ENCODE peak calls at places on chromosomes 12 and 14, in four cellular contexts. One of them, this sample, is unnamed.

GRCh38 chr14:78153069-78153351 is 17.2 kb upstream of the NRXN3 start:
- DNase-seq in cardiac fibroblast: peak; percentile 21
- DNase-seq in left ventricle myocardium inferior: no peak
- DNase-seq in astrocyte of the cerebellum: peak; percentile 16
- DNase-seq in this sample: no peak

GRCh38 chr14:70009961-70010360 is 130.7 kb downstream of the SMOC1 start:
- DNase-seq in cardiac fibroblast: no peak
- DNase-seq in left ventricle myocardium inferior: no peak
- DNase-seq in astrocyte of the cerebellum: no peak
- DNase-seq in this sample: no peak

GRCh38 chr14:67965684-67966083 is 146.1 kb downstream of the RAD51B start:
- DNase-seq in cardiac fibroblast: no peak
- DNase-seq in left ventricle myocardium inferior: no peak
- DNase-seq in astrocyte of the cerebellum: no peak
- DNase-seq in this sample: no peak

GRCh38 chr12:101582937-101583336 is 11.8 kb upstream of the MYBPC1 start:
- DNase-seq in cardiac fibroblast: no peak
- DNase-seq in left ventricle myocardium inferior: no peak
- DNase-seq in astrocyte of the cerebellum: no peak
- DNase-seq in this sample: no peak

GRCh38 chr12:105142259-105142658 is 34.7 kb downstream of the WASHC4 start:
- DNase-seq in cardiac fibroblast: no peak
- DNase-seq in left ventricle myocardium inferior: no peak
- DNase-seq in astrocyte of the cerebellum: no peak
- DNase-seq in this sample: no peak

GRCh38 chr12:89085421-89085820 is 266.9 kb downstream of the DUSP6 start:
- DNase-seq in cardiac fibroblast: peak; percentile 50
- DNase-seq in left ventricle myocardium inferior: peak; percentile 37
- DNase-seq in astrocyte of the cerebellum: no peak
- DNase-seq in this sample: no peak

GRCh38 chr12:132275110-132275531 is 54.3 kb downstream of the GALNT9 start:
- DNase-seq in cardiac fibroblast: peak; percentile 39
- DNase-seq in left ventricle myocardium inferior: no peak
- DNase-seq in astrocyte of the cerebellum: no peak
- DNase-seq in this sample: no peak

GRCh38 chr12:116303929-116304328 is 26.4 kb upstream of the MED13L start:
- DNase-seq in cardiac fibroblast: peak; percentile 54
- DNase-seq in left ventricle myocardium inferior: no peak
- DNase-seq in astrocyte of the cerebellum: no peak
- DNase-seq in this sample: no peak

GRCh38 chr12:22415342-22416309 is 81.1 kb upstream of the ST8SIA1 start:
- DNase-seq in cardiac fibroblast: no peak
- DNase-seq in left ventricle myocardium inferior: no peak
- DNase-seq in astrocyte of the cerebellum: peak; percentile 87
- DNase-seq in this sample: no peak

GRCh38 chr12:25684070-25684469 is 131.0 kb upstream of the LMNTD1 start:
- DNase-seq in cardiac fibroblast: no peak
- DNase-seq in left ventricle myocardium inferior: no peak
- DNase-seq in astrocyte of the cerebellum: no peak
- DNase-seq in this sample: no peak

GRCh38 chr12:74747305-74747704 is 209.7 kb downstream of the ATXN7L3B start:
- DNase-seq in cardiac fibroblast: peak; percentile 37
- DNase-seq in left ventricle myocardium inferior: no peak
- DNase-seq in astrocyte of the cerebellum: peak; percentile 43
- DNase-seq in this sample: peak; percentile 12

GRCh38 chr12:104473374-104473983 is 16.7 kb downstream of the CHST11 start:
- DNase-seq in cardiac fibroblast: no peak
- DNase-seq in left ventricle myocardium inferior: no peak
- DNase-seq in astrocyte of the cerebellum: no peak
- DNase-seq in this sample: no peak

GRCh38 chr12:121388421-121388981 is 11.4 kb upstream of the RNF34 start:
- DNase-seq in cardiac fibroblast: peak; percentile 77
- DNase-seq in left ventricle myocardium inferior: no peak
- DNase-seq in astrocyte of the cerebellum: no peak
- DNase-seq in this sample: peak; percentile 42

GRCh38 chr12:116880817-116881324 is 370 bp downstream of the HRK start:
- DNase-seq in cardiac fibroblast: no peak
- DNase-seq in left ventricle myocardium inferior: peak; percentile 25
- DNase-seq in astrocyte of the cerebellum: no peak
- DNase-seq in this sample: no peak

GRCh38 chr12:15532364-15532977 is 210.2 kb downstream of the PTPRO start:
- DNase-seq in cardiac fibroblast: peak; percentile 90
- DNase-seq in left ventricle myocardium inferior: no peak
- DNase-seq in astrocyte of the cerebellum: peak; percentile 29
- DNase-seq in this sample: no peak

GRCh38 chr12:1814266-1814665 is 6.1 kb upstream of the LRTM2 start:
- DNase-seq in cardiac fibroblast: no peak
- DNase-seq in left ventricle myocardium inferior: no peak
- DNase-seq in astrocyte of the cerebellum: no peak
- DNase-seq in this sample: no peak

GRCh38 chr12:51972849-51973273 is 21.4 kb downstream of the ACVR1B start:
- DNase-seq in cardiac fibroblast: peak; percentile 86
- DNase-seq in left ventricle myocardium inferior: peak; percentile 46
- DNase-seq in astrocyte of the cerebellum: no peak
- DNase-seq in this sample: no peak

GRCh38 chr14:60151715-60152114 is 13.5 kb downstream of the DHRS7 start:
- DNase-seq in cardiac fibroblast: peak; percentile 96
- DNase-seq in left ventricle myocardium inferior: peak; percentile 62
- DNase-seq in astrocyte of the cerebellum: no peak
- DNase-seq in this sample: peak; percentile 86

GRCh38 chr12:3311027-3311402 is 180.0 kb upstream of the PRMT8 start:
- DNase-seq in cardiac fibroblast: no peak
- DNase-seq in left ventricle myocardium inferior: no peak
- DNase-seq in astrocyte of the cerebellum: no peak
- DNase-seq in this sample: no peak

GRCh38 chr12:100375023-100375737 is 18.3 kb downstream of the SLC17A8 start:
- DNase-seq in cardiac fibroblast: peak; percentile 41
- DNase-seq in left ventricle myocardium inferior: peak; percentile 72
- DNase-seq in astrocyte of the cerebellum: peak; percentile 72
- DNase-seq in this sample: no peak

GRCh38 chr12:72288911-72289310 is 16.7 kb downstream of the TRHDE start:
- DNase-seq in cardiac fibroblast: no peak
- DNase-seq in left ventricle myocardium inferior: no peak
- DNase-seq in astrocyte of the cerebellum: no peak
- DNase-seq in this sample: no peak

GRCh38 chr12:60475825-60476224 is 880.0 kb downstream of the SLC16A7 start:
- DNase-seq in cardiac fibroblast: no peak
- DNase-seq in left ventricle myocardium inferior: no peak
- DNase-seq in astrocyte of the cerebellum: no peak
- DNase-seq in this sample: no peak

GRCh38 chr12:116495260-116495659 is 63.9 kb upstream of the MAP1LC3B2 start:
- DNase-seq in cardiac fibroblast: peak; percentile 46
- DNase-seq in left ventricle myocardium inferior: no peak
- DNase-seq in astrocyte of the cerebellum: peak; percentile 45
- DNase-seq in this sample: peak; percentile 21

GRCh38 chr12:51449569-51450246 is 25.1 kb downstream of the SLC4A8 start:
- DNase-seq in cardiac fibroblast: no peak
- DNase-seq in left ventricle myocardium inferior: no peak
- DNase-seq in astrocyte of the cerebellum: no peak
- DNase-seq in this sample: no peak

GRCh38 chr14:75437201-75438143 is 9.7 kb downstream of the JDP2 start:
- DNase-seq in cardiac fibroblast: no peak
- DNase-seq in left ventricle myocardium inferior: no peak
- DNase-seq in astrocyte of the cerebellum: no peak
- DNase-seq in this sample: no peak

GRCh38 chr12:16155938-16156337 is 121.5 kb downstream of the SLC15A5 start:
- DNase-seq in cardiac fibroblast: peak; percentile 36
- DNase-seq in left ventricle myocardium inferior: no peak
- DNase-seq in astrocyte of the cerebellum: no peak
- DNase-seq in this sample: no peak

GRCh38 chr14:90850487-90850886 is 34.3 kb upstream of the TTC7B start:
- DNase-seq in cardiac fibroblast: peak; percentile 83
- DNase-seq in left ventricle myocardium inferior: no peak
- DNase-seq in astrocyte of the cerebellum: no peak
- DNase-seq in this sample: no peak

GRCh38 chr12:69024907-69025306 is 91.9 kb upstream of the CPM start:
- DNase-seq in cardiac fibroblast: peak; percentile 67
- DNase-seq in left ventricle myocardium inferior: no peak
- DNase-seq in astrocyte of the cerebellum: no peak
- DNase-seq in this sample: no peak

GRCh38 chr14:94423465-94424056 is 29.0 kb downstream of the SERPINA11 start:
- DNase-seq in cardiac fibroblast: peak; percentile 83
- DNase-seq in left ventricle myocardium inferior: peak; percentile 55
- DNase-seq in astrocyte of the cerebellum: peak; percentile 54
- DNase-seq in this sample: no peak

GRCh38 chr12:112822056-112822455 is 30.5 kb downstream of the RPH3A start:
- DNase-seq in cardiac fibroblast: no peak
- DNase-seq in left ventricle myocardium inferior: no peak
- DNase-seq in astrocyte of the cerebellum: no peak
- DNase-seq in this sample: no peak

GRCh38 chr14:90756755-90757345 is 59.4 kb downstream of the TTC7B start:
- DNase-seq in cardiac fibroblast: no peak
- DNase-seq in left ventricle myocardium inferior: no peak
- DNase-seq in astrocyte of the cerebellum: no peak
- DNase-seq in this sample: no peak

DNA sequence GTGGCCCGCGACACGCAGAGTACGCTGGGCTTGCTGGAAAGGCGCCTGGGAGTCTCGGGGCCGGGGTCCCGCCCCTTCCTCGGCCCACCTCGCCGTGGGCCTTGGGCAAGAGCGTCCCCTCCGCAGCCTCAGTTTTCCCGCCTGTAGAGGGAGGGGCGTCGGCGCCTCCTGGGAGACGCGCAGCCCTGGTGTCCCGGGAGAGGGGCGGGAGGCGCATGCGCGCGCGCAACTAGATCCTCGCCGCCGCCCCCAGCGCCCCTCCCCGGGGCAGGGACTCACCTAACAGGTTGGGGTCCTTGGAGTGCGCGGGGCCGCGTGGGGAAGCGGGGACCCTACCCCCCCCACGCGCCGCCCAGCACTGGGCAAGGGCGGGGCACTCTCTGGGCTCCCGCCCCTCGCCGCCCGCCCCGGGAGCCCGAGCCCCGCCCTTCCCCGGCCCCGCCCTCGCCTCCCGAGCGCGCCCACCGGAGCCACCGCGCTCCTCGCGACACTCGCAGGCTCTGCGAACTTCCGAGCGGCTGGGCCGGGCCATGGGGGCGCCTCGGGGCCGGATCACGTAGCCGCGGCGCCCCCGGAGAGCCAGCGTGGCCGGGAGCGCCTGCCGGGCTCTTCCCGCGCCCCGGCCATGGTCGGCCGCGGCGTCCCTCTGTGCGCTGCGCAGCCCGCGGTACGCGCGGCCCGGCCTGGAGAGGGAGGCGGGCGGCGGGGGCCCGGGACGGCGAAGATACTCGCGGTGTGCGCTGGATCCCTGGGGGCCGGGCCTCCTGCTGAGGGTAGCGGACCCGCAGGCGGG is at the start of gene KIF26A:
- DNase-seq in cardiac fibroblast: no peak
- DNase-seq in left ventricle myocardium inferior: peak; percentile 60
- DNase-seq in astrocyte of the cerebellum: no peak
- DNase-seq in this sample: no peak
- H3K4me3 ChIP-seq in cardiac fibroblast: peak within 1 kb of the TSS; percentile 13
- H3K4me3 ChIP-seq in left ventricle myocardium inferior: peak within 1 kb of the TSS; percentile 77
- H3K4me3 ChIP-seq in astrocyte of the cerebellum: peak within 1 kb of the TSS; percentile 12
- H3K4me3 ChIP-seq in this sample: peak within 1 kb of the TSS; percentile 8

DNA sequence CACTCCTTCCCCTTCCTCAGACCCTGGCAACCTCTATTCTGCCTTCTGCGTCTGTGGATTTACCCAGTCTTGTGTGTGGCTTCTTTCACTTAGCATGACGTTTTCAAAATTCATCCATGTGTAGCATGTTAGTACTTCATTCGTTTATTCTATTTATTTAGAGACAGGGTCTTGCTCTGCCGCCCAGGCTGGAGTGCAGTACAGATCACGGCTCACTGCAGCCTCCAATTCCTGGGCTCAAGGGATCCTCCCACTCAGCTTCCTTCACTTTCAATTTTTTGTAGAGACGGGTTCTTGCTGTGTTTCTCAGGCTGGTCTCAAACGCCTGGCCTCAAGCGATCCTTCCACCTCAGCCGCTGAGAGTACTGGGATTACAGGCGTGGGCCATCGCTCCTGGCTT is 37.0 kb downstream of the B4GALNT3 start:
- DNase-seq in cardiac fibroblast: no peak
- DNase-seq in left ventricle myocardium inferior: no peak
- DNase-seq in astrocyte of the cerebellum: no peak
- DNase-seq in this sample: no peak
- TF ChIP-seq CTCF in cardiac fibroblast: no peak
- TF ChIP-seq CTCF in left ventricle myocardium inferior: no peak
- TF ChIP-seq CTCF in astrocyte of the cerebellum: no peak
- TF ChIP-seq CTCF in this sample: no peak

GRCh38 chr12:54870048-54870447 is 15.7 kb downstream of the MUCL1 start:
- DNase-seq in cardiac fibroblast: no peak
- DNase-seq in left ventricle myocardium inferior: no peak
- DNase-seq in astrocyte of the cerebellum: no peak
- DNase-seq in this sample: no peak
- H3K4me3 ChIP-seq in cardiac fibroblast: no peak overlapping the region
- H3K4me3 ChIP-seq in left ventricle myocardium inferior: no peak overlapping the region
- H3K4me3 ChIP-seq in astrocyte of the cerebellum: no peak overlapping the region
- H3K4me3 ChIP-seq in this sample: no peak overlapping the region

GRCh38 chr12:48716493-48717251 is at the start of gene CCNT1:
- DNase-seq in cardiac fibroblast: peak; percentile 100
- DNase-seq in left ventricle myocardium inferior: peak; percentile 99
- DNase-seq in astrocyte of the cerebellum: peak; percentile 100
- DNase-seq in this sample: peak; percentile 99
- TF ChIP-seq CTCF in cardiac fibroblast: peak; percentile 30
- TF ChIP-seq CTCF in left ventricle myocardium inferior: peak; percentile 35
- TF ChIP-seq CTCF in astrocyte of the cerebellum: peak; percentile 39
- TF ChIP-seq CTCF in this sample: peak; percentile 12

GRCh38 chr14:25006961-25007795 is 42.8 kb downstream of the STXBP6 start:
- DNase-seq in cardiac fibroblast: peak; percentile 92
- DNase-seq in left ventricle myocardium inferior: no peak
- DNase-seq in astrocyte of the cerebellum: peak; percentile 51
- DNase-seq in this sample: peak; percentile 51
- H3K4me3 ChIP-seq in cardiac fibroblast: no peak overlapping the region
- H3K4me3 ChIP-seq in left ventricle myocardium inferior: no peak overlapping the region
- H3K4me3 ChIP-seq in astrocyte of the cerebellum: no peak overlapping the region
- H3K4me3 ChIP-seq in this sample: no peak overlapping the region

DNA sequence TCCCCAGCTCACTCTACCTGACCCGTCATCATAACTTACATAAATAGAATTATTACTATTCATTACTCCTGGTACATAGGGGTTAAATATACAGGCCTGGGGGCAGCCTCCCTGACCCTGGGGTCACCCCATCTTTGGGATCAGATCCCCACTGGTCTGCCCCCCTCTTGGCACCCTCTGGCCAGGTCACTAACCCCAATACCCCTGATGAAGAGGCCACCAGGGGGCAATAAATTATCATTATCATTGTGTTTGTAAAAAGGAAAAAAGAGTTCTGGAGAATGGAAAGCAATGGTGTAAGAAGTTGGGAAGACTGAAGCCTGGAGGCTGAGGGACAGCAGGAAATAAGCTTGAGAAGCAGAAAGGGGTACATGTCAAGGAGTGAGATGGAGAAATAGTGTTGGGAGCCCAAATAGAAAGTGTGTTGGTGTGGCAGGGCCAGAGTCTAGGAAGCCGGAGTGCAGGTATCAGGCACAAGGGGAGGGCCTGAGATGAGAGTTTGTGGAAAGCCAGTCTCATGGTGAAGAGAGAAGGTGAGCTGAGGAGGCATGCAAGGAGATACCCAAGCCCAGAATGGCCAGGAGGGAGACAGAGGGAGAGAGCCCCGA is 6.1 kb upstream of the AAAS start:
- DNase-seq in cardiac fibroblast: peak; percentile 48
- DNase-seq in left ventricle myocardium inferior: no peak
- DNase-seq in astrocyte of the cerebellum: no peak
- DNase-seq in this sample: no peak
- TF ChIP-seq CTCF in cardiac fibroblast: peak; percentile 45
- TF ChIP-seq CTCF in left ventricle myocardium inferior: peak; percentile 39
- TF ChIP-seq CTCF in astrocyte of the cerebellum: peak; percentile 33
- TF ChIP-seq CTCF in this sample: no peak

This sample was measured in AG04449.